ENCODE peak calls at places on chromosomes 3 and 15, in five cellular contexts. L, E, J, T and U are unnamed samples.
A peak's percentile ranks its signal among the peaks of the same experiment; 100 is the strongest.

GRCh38 chr3:182570934-182571594 is 222.2 kb upstream of the ATP11B start:
- DNase-seq in L (no peak), E (no peak), J (no peak), T (no peak), U (no peak)

GRCh38 chr3:101065962-101066361 is 72.7 kb upstream of the ABI3BP start:
- DNase-seq in L (no peak), E (no peak), J (no peak), T (peak; percentile 85), U (no peak)

GRCh38 chr15:66220587-66220986 is 33.0 kb downstream of the MEGF11 start:
- DNase-seq in L (no peak), E (peak; percentile 7), J (no peak), T (no peak), U (peak; percentile 8)

GRCh38 chr15:66816201-66816600 is 114.2 kb downstream of the SMAD6 start:
- DNase-seq in L (no peak), E (no peak), J (no peak), T (no peak), U (no peak)

GRCh38 chr3:32018723-32019564 is 37.4 kb downstream of the ZNF860 start:
- DNase-seq in L (no peak), E (no peak), J (no peak), T (peak; percentile 70), U (no peak)

GRCh38 chr15:66757521-66757920 is 55.5 kb downstream of the SMAD6 start:
- DNase-seq in L (no peak), E (no peak), J (no peak), T (no peak), U (no peak)

GRCh38 chr3:157438371-157438735 is 1.7 kb downstream of the PTX3 start:
- DNase-seq in L (no peak), E (no peak), J (peak; percentile 16), T (peak; percentile 24), U (no peak)

GRCh38 chr15:39666671-39667070 is 85.8 kb downstream of the THBS1 start:
- DNase-seq in L (no peak), E (no peak), J (no peak), T (peak; percentile 36), U (no peak)

GRCh38 chr15:89492111-89492641 is 4.2 kb downstream of the RHCG start:
- DNase-seq in L (no peak), E (peak; percentile 45), J (peak; percentile 82), T (no peak), U (peak; percentile 72)

GRCh38 chr3:60081381-60082095 is 1031.7 kb upstream of the CFAP20DC start:
- DNase-seq in L (no peak), E (no peak), J (no peak), T (no peak), U (no peak)

GRCh38 chr3:178517665-178518366 is 18.4 kb upstream of the KCNMB2 start:
- DNase-seq in L (no peak), E (no peak), J (no peak), T (no peak), U (no peak)

GRCh38 chr3:42277676-42278075 is 11.7 kb upstream of the CCK start:
- DNase-seq in L (no peak), E (no peak), J (no peak), T (no peak), U (no peak)

GRCh38 chr3:72559377-72559776 is 288.9 kb downstream of the SHQ1 start:
- DNase-seq in L (no peak), E (no peak), J (no peak), T (no peak), U (no peak)